ENCODE peak calls at places on chromosomes 5 and 9, in five cellular contexts. Z is fibroblast of lung, F is GM12864, H is body of pancreas, U is cardiac muscle cell. V is an unnamed sample.

GRCh38 chr5:73709536-73710129 is 83.6 kb downstream of the ARHGEF28 start:
- DNase-seq in F (no peak), U (no peak), H (peak), Z (peak), V (peak)

GRCh38 chr5:112878760-112879159 is 17.7 kb downstream of the SRP19 start:
- DNase-seq in U (no peak), F (no peak), Z (peak), H (no peak), V (no peak)

GRCh38 chr5:83077662-83078261 is 415 bp downstream of the XRCC4 start:
- DNase-seq in H (no peak), U (peak), F (peak), Z (peak), V (no peak)

GRCh38 chr5:90221947-90222346 is 187.6 kb downstream of the CETN3 start:
- DNase-seq in H (no peak), F (no peak), Z (peak), U (no peak), V (peak)

GRCh38 chr5:59130441-59130840 is 547.6 kb downstream of the RAB3C start:
- DNase-seq in H (no peak), U (no peak), F (no peak), Z (no peak), V (no peak)

GRCh38 chr5:141958113-141958512 is at the start of gene PCDH12:
- DNase-seq in U (peak), H (no peak), F (no peak), Z (no peak), V (no peak)

GRCh38 chr5:94618029-94618492 is 343 bp downstream of the KIAA0825 start:
- DNase-seq in Z (peak), F (no peak), H (peak), U (peak), V (peak)

GRCh38 chr9:81841326-81841725 is 86.9 kb upstream of the SPATA31D4 start:
- DNase-seq in H (no peak), F (no peak), Z (no peak), U (no peak), V (no peak)

GRCh38 chr5:56340196-56340980 is 107.3 kb upstream of the ANKRD55 start:
- DNase-seq in Z (no peak), H (no peak), F (no peak), U (no peak), V (peak)

GRCh38 chr9:98429613-98430012 is 174.2 kb upstream of the TBC1D2 start:
- DNase-seq in F (no peak), U (no peak), H (no peak), Z (peak), V (peak)

GRCh38 chr5:66213533-66213932 is 69.4 kb downstream of the SREK1 start:
- DNase-seq in F (no peak), U (no peak), H (no peak), Z (no peak), V (no peak)

GRCh38 chr5:169300468-169301385 is at the start of gene SLIT3:
- DNase-seq in U (peak), Z (peak), H (peak), F (no peak), V (peak)

GRCh38 chr5:119355636-119356383 is at the start of gene TNFAIP8:
- DNase-seq in U (peak), F (no peak), H (peak), Z (peak), V (peak)

GRCh38 chr9:98570663-98571440 is 137.9 kb downstream of the GABBR2 start:
- DNase-seq in Z (no peak), U (no peak), F (no peak), H (no peak), V (no peak)

GRCh38 chr9:89635007-89635742 is 30.4 kb downstream of the GADD45G start:
- DNase-seq in U (no peak), H (peak), Z (peak), F (no peak), V (peak)

GRCh38 chr9:106019702-106020101 is 325.4 kb downstream of the TMEM38B start:
- DNase-seq in F (no peak), H (no peak), U (no peak), Z (no peak), V (no peak)

GRCh38 chr9:121353246-121353975 is 16.6 kb downstream of the STOM start:
- DNase-seq in H (no peak), Z (no peak), F (no peak), U (no peak), V (no peak)

GRCh38 chr9:109771796-109772525 is 8.0 kb upstream of the PALM2AKAP2 start:
- DNase-seq in U (peak), H (no peak), F (no peak), Z (peak), V (no peak)

GRCh38 chr9:91148306-91148705 is 213.4 kb downstream of the AUH start:
- DNase-seq in U (no peak), F (no peak), Z (no peak), H (no peak), V (no peak)

GRCh38 chr9:136050706-136051567 is 44.2 kb downstream of the NACC2 start:
- DNase-seq in Z (peak), H (no peak), U (peak), F (no peak), V (no peak)

GRCh38 chr5:7261049-7261448 is 134.9 kb upstream of the ADCY2 start:
- DNase-seq in U (peak), F (no peak), H (no peak), Z (peak), V (peak)

GRCh38 chr5:112738180-112738560 is 485 bp downstream of the APC start:
- DNase-seq in F (no peak), U (no peak), H (no peak), Z (peak), V (peak)

GRCh38 chr5:52119768-52120167 is 667.9 kb upstream of the ITGA1 start:
- DNase-seq in U (no peak), H (no peak), Z (no peak), F (no peak), V (no peak)

GRCh38 chr9:104088416-104088815 is 5.7 kb upstream of the SMC2 start:
- DNase-seq in U (no peak), F (no peak), Z (no peak), H (no peak), V (peak)

GRCh38 chr5:73346878-73347408 is 101.6 kb downstream of the FOXD1 start:
- DNase-seq in U (no peak), F (no peak), Z (no peak), H (no peak), V (no peak)

GRCh38 chr9:22416692-22417060 is 29.9 kb upstream of the DMRTA1 start:
- DNase-seq in Z (peak), U (peak), F (no peak), H (no peak), V (no peak)

GRCh38 chr5:157860898-157861894 is 2.3 kb upstream of the CLINT1 start:
- DNase-seq in U (no peak), Z (no peak), H (no peak), F (peak), V (no peak)

GRCh38 chr5:157857821-157858526 is 971 bp downstream of the CLINT1 start:
- DNase-seq in U (peak), H (no peak), F (no peak), Z (peak), V (no peak)

GRCh38 chr5:157859227-157859575 is 256 bp upstream of the CLINT1 start:
- DNase-seq in U (no peak), F (no peak), H (no peak), Z (no peak), V (no peak)

GRCh38 chr5:157858527-157859226 is at the start of gene CLINT1:
- DNase-seq in U (peak), Z (peak), H (peak), F (peak), V (peak)

GRCh38 chr5:157855404-157855994 is 3.4 kb downstream of the CLINT1 start:
- DNase-seq in Z (peak), H (peak), F (no peak), U (peak), V (peak)
- H3K4me3 ChIP-seq in Z (no peak), H (no peak), F (no peak), U (no peak), V (no peak)

GRCh38 chr9:37924538-37924937 is 20.6 kb upstream of the SLC25A51 start:
- DNase-seq in F (no peak), H (no peak), Z (no peak), U (no peak), V (no peak)
- H3K4me3 ChIP-seq in F (no peak), H (no peak), Z (no peak), U (no peak), V (no peak)

GRCh38 chr5:80194470-80194869 is 61.4 kb downstream of the SERINC5 start:
- DNase-seq in Z (no peak), H (no peak), F (no peak), U (no peak), V (no peak)

GRCh38 chr5:80193421-80193820 is 62.4 kb downstream of the SERINC5 start:
- DNase-seq in F (no peak), H (no peak), Z (no peak), U (no peak), V (peak)

GRCh38 chr5:80198920-80199319 is 56.9 kb downstream of the SERINC5 start:
- DNase-seq in H (no peak), Z (no peak), F (no peak), U (no peak), V (no peak)

GRCh38 chr5:80195837-80196400 is 59.9 kb downstream of the SERINC5 start:
- DNase-seq in Z (no peak), H (no peak), U (no peak), F (no peak), V (peak)

DNA sequence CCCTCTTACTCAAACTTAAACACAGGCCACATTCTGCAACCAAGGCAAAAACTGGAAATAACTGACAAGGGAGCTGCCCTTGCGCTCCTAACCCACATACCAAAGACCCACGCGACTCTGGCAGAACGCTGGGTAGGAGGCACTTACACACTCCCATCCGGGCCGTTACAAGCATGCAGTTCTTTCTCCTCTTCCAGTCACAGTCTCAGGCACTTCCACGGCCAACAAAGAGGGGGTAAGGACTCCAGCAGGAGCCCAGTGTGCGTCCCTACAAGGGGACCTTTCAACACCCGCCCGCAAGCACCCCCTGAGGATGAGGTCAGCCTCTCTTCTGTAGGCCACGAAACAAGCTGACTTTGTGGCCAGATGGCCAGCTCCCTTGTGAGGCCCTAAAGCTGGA is 57.4 kb downstream of the SERINC5 start:
- DNase-seq in H (no peak), Z (peak), F (no peak), U (no peak), V (no peak)
- H3K4me3 ChIP-seq in H (no peak), Z (no peak), F (no peak), U (no peak), V (no peak)

DNA sequence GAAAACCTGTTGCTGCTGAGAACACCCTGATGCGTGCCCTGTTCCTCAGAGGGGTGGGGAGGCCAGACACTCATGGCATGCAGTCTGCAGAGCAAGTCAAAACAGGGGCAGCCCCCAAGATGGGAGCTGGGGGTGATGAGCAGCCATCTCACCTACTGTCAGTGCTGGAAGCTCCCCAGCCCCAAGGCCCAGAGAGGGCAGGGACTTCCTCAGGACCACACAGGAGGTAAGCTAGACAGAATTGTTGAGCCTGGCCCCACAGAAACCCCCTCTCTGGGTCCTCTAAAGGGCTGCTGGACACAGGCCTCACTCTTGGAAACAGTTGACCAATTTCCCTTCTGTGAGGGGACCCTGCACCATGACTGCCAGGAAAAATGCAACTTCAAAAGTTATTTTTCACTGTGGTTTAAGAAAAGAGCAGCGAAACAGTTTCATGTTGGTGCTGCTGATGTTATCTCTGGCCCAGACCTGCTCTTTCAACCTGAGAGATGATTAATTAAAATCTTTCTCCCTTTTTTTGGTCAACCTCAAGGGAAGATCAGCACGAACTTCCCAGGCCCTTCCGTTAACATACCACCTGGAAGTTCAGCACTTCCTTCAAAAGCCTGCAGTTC is 9.6 kb downstream of the CSF2 start:
- DNase-seq in F (no peak), Z (no peak), H (no peak), U (no peak), V (no peak)
- H3K4me3 ChIP-seq in F (no peak), Z (no peak), H (no peak), U (no peak), V (no peak)

GRCh38 chr9:35110327-35110758 is 5.3 kb downstream of the ATOSB start:
- DNase-seq in H (no peak), Z (peak), U (no peak), F (no peak), V (peak)
- H3K4me3 ChIP-seq in H (no peak), Z (peak), U (no peak), F (no peak), V (peak)

GRCh38 chr5:38157024-38157423 is 101.3 kb upstream of the EGFLAM start:
- DNase-seq in H (no peak), F (no peak), U (peak), Z (no peak), V (no peak)
- H3K4me3 ChIP-seq in H (no peak), F (no peak), U (no peak), Z (no peak), V (no peak)

GRCh38 chr9:95503369-95503768 is 13.4 kb downstream of the PTCH1 start:
- DNase-seq in H (no peak), Z (no peak), U (no peak), F (no peak), V (no peak)
- H3K4me3 ChIP-seq in H (no peak), Z (peak), U (no peak), F (no peak), V (no peak)

GRCh38 chr9:108410161-108410560 is 445.6 kb downstream of the ACTL7B start:
- DNase-seq in Z (no peak), H (no peak), F (no peak), U (no peak), V (no peak)
- H3K4me3 ChIP-seq in Z (no peak), H (no peak), F (no peak), U (no peak), V (no peak)

DNA sequence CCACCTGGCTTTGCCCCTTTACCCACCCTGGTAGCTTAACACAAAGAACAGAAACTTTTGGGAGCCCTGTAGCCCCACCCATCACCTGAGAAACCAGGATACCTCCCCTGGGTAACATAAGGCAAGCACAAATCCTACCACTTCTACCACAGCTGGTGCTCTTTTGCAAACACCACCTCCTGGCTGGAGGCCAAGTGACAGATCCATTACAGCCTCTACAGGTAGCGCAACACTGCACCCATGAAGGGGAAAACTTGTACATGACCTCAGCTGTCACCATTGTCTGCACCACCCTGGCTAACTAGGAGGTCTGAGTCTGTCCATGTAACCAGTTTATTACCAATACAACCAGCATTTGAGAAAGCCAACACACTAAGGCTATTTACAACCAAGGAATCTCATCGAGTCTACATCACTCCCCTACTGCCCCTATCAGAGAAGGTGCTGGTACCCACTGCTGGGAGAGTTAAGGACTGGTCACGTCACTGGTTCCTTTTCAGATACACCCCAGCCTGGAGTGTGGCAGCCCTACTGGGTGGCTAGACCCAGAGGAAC is 128.6 kb downstream of the PJA2 start:
- DNase-seq in H (peak), U (no peak), F (no peak), Z (no peak), V (no peak)
- H3K4me3 ChIP-seq in H (no peak), U (no peak), F (no peak), Z (no peak), V (no peak)

GRCh38 chr9:131397100-131397790 is 3.4 kb downstream of the PRRC2B start:
- DNase-seq in U (peak), F (no peak), H (peak), Z (peak), V (no peak)
- H3K4me3 ChIP-seq in U (peak), F (peak), H (no peak), Z (peak), V (peak)

V was measured in foreskin fibroblast.